ENCODE peak calls at places on chromosome 1, in seven cellular contexts. D is GM12878, C is stomach, J is A549, H is NB4, S is heart left ventricle, L is GM12891. Q is an unnamed sample.

GRCh38 chr1:20705356-20705755 is 12.5 kb downstream of the KIF17 start:
- DNase-seq in L (no peak), S (no peak), D (no peak), J (no peak), C (no peak), H (no peak), Q (no peak)

GRCh38 chr1:203676455-203676854 is 49.8 kb downstream of the ATP2B4 start:
- DNase-seq in J (no peak), H (no peak), S (no peak), D (no peak), L (no peak), C (no peak), Q (no peak)

GRCh38 chr1:245765241-245766000 is 610.6 kb downstream of the KIF26B start:
- DNase-seq in C (no peak), S (no peak), H (no peak), J (no peak), D (no peak), L (no peak), Q (no peak)

GRCh38 chr1:173392895-173393654 is 84.1 kb upstream of the PRDX6 start:
- DNase-seq in D (no peak), H (no peak), C (no peak), J (peak), L (no peak), S (no peak), Q (no peak)

GRCh38 chr1:213054142-213054541 is 3.1 kb downstream of the RPS6KC1 start:
- DNase-seq in D (no peak), J (no peak), H (no peak), S (no peak), L (no peak), C (no peak), Q (no peak)

GRCh38 chr1:197356723-197357533 is 88.9 kb downstream of the CRB1 start:
- DNase-seq in S (no peak), D (no peak), H (peak), C (no peak), J (peak), L (peak), Q (no peak)

GRCh38 chr1:204587621-204588020 is 71.4 kb downstream of the MDM4 start:
- DNase-seq in L (no peak), S (no peak), D (no peak), J (no peak), C (no peak), H (no peak), Q (no peak)

GRCh38 chr1:204461331-204462228 is 33.0 kb downstream of the PIK3C2B start:
- DNase-seq in D (peak), J (no peak), S (peak), L (no peak), C (no peak), H (peak), Q (no peak)

GRCh38 chr1:185567006-185567405 is 167.2 kb upstream of the HMCN1 start:
- DNase-seq in C (no peak), L (no peak), J (peak), S (no peak), H (peak), D (no peak), Q (no peak)

GRCh38 chr1:21569820-21570527 is 60.8 kb downstream of the ALPL start:
- DNase-seq in S (no peak), H (no peak), C (no peak), J (no peak), D (no peak), L (no peak), Q (no peak)

GRCh38 chr1:18352640-18353245 is 128.0 kb upstream of the KLHDC7A start:
- DNase-seq in L (no peak), C (no peak), S (no peak), J (no peak), H (no peak), D (no peak), Q (no peak)

GRCh38 chr1:117146570-117147340 is 25.2 kb upstream of the TRIM45 start:
- DNase-seq in D (no peak), C (no peak), J (peak), L (no peak), S (no peak), H (peak), Q (no peak)

GRCh38 chr1:897176-897575 is 26.5 kb upstream of the SAMD11 start:
- DNase-seq in C (no peak), J (no peak), H (no peak), S (no peak), D (no peak), L (no peak), Q (no peak)

GRCh38 chr1:41907446-41907845 is 11.3 kb downstream of the HIVEP3 start:
- DNase-seq in J (no peak), S (no peak), H (no peak), L (no peak), D (no peak), C (no peak), Q (no peak)
- TF ChIP-seq POLR2A in J (no peak), S (no peak), H (no peak), L (no peak), D (no peak), C (no peak), Q (no peak)

GRCh38 chr1:239302716-239303115 is 83.7 kb upstream of the CHRM3 start:
- DNase-seq in D (no peak), S (no peak), J (no peak), C (no peak), H (no peak), L (no peak), Q (no peak)
- TF ChIP-seq POLR2A in D (no peak), S (no peak), J (no peak), C (no peak), H (no peak), L (no peak), Q (no peak)

GRCh38 chr1:205743977-205744376 is 6.0 kb downstream of the NUCKS1 start:
- DNase-seq in H (no peak), J (no peak), D (no peak), S (no peak), L (no peak), C (no peak), Q (no peak)
- TF ChIP-seq POLR2A in H (no peak), J (no peak), D (no peak), S (no peak), L (peak), C (no peak), Q (no peak)

GRCh38 chr1:29124366-29125236 is 898 bp upstream of the TMEM200B start:
- DNase-seq in J (peak), S (peak), L (peak), C (peak), H (peak), D (no peak), Q (no peak)
- TF ChIP-seq POLR2A in J (peak), S (peak), L (no peak), C (no peak), H (no peak), D (no peak), Q (peak)

GRCh38 chr1:72284398-72285073 is 2.2 kb upstream of the NEGR1 start:
- DNase-seq in D (no peak), H (peak), C (no peak), L (no peak), S (peak), J (no peak), Q (no peak)
- TF ChIP-seq POLR2A in D (no peak), H (no peak), C (no peak), L (no peak), S (no peak), J (no peak), Q (no peak)

DNA sequence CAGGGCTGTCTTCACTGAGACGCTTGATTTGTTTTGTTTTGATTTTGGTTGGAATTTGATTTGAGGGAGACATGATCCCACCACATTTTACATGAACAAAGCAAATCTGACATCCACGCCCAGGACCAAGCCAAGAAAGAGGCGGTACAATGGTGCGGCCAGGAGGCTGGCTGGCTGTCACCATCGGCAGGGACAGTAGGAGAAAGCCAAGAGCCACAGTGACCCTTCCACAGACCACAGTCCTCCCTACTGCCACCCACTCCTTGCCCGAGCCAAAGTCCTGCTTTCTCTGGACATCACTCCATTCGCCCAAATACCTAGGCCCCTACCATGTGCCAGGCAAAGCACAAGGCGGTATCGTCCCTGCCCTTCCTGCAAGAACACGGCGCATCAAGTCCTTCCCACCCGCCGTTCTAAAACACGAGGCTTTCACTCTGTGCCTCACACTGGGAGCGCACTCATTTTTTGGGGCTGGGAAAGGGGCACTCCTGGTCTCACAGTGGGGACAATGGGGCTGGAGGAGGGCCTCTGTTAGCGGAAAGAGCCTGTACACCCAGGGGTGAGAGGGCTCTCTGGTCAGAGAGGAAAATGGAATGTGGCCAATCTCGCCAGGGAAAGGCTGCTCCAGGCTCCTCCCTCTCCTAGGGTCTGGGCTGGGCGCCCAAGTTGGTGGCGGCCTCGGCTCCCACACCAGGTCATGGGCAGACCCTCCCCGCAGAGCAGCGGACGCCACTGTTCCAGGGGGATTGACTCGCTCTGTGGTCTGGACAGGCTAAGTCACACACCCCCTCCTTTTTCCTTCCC is 26.5 kb downstream of the SSBP3 start:
- DNase-seq in L (no peak), H (no peak), J (no peak), S (peak), C (peak), D (no peak), Q (no peak)
- TF ChIP-seq POLR2A in L (no peak), H (no peak), J (no peak), S (no peak), C (no peak), D (no peak), Q (no peak)

GRCh38 chr1:3668585-3669300 is 16.4 kb downstream of the TP73 start:
- DNase-seq in D (no peak), J (peak), C (peak), L (no peak), S (peak), H (peak), Q (no peak)
- TF ChIP-seq POLR2A in D (no peak), J (no peak), C (no peak), L (no peak), S (no peak), H (no peak), Q (no peak)